ENCODE peak calls at places on chromosomes 6 and 20, in seven cellular contexts. One of them, this sample, is unnamed.
A peak's percentile ranks its signal among the peaks of the same experiment; 100 is the strongest.

GRCh38 chr6:152143359-152143758 is 335.9 kb downstream of the ESR1 start:
- DNase-seq in heart right ventricle: no peak
- DNase-seq in fibroblast of lung: no peak
- DNase-seq in cardiac fibroblast: no peak
- DNase-seq in tibial artery: no peak
- DNase-seq in GM23338: no peak
- DNase-seq in kidney: no peak
- DNase-seq in this sample: no peak

GRCh38 chr6:166465671-166466087 is 82.9 kb upstream of the MPC1 start:
- DNase-seq in heart right ventricle: peak; percentile 38
- DNase-seq in fibroblast of lung: peak; percentile 53
- DNase-seq in cardiac fibroblast: peak; percentile 61
- DNase-seq in tibial artery: no peak
- DNase-seq in GM23338: no peak
- DNase-seq in kidney: peak; percentile 72
- DNase-seq in this sample: no peak

GRCh38 chr6:135990855-135991464 is 139.5 kb downstream of the PDE7B start:
- DNase-seq in heart right ventricle: no peak
- DNase-seq in fibroblast of lung: no peak
- DNase-seq in cardiac fibroblast: no peak
- DNase-seq in tibial artery: no peak
- DNase-seq in GM23338: no peak
- DNase-seq in kidney: no peak
- DNase-seq in this sample: no peak

GRCh38 chr20:8473459-8473858 is 341.4 kb downstream of the PLCB1 start:
- DNase-seq in heart right ventricle: peak; percentile 4
- DNase-seq in fibroblast of lung: peak; percentile 40
- DNase-seq in cardiac fibroblast: no peak
- DNase-seq in tibial artery: no peak
- DNase-seq in GM23338: no peak
- DNase-seq in kidney: no peak
- DNase-seq in this sample: peak; percentile 1

GRCh38 chr20:37990571-37991151 is 42.6 kb downstream of the TTI1 start:
- DNase-seq in heart right ventricle: peak; percentile 64
- DNase-seq in fibroblast of lung: peak; percentile 86
- DNase-seq in cardiac fibroblast: peak; percentile 88
- DNase-seq in tibial artery: no peak
- DNase-seq in GM23338: no peak
- DNase-seq in kidney: peak; percentile 85
- DNase-seq in this sample: peak; percentile 33

GRCh38 chr20:40435146-40435545 is 253.9 kb downstream of the MAFB start:
- DNase-seq in heart right ventricle: no peak
- DNase-seq in fibroblast of lung: no peak
- DNase-seq in cardiac fibroblast: no peak
- DNase-seq in tibial artery: no peak
- DNase-seq in GM23338: no peak
- DNase-seq in kidney: no peak
- DNase-seq in this sample: no peak

GRCh38 chr6:170439366-170440351 is 113.4 kb downstream of the PSMB1 start:
- DNase-seq in heart right ventricle: no peak
- DNase-seq in fibroblast of lung: peak; percentile 17
- DNase-seq in cardiac fibroblast: peak; percentile 29
- DNase-seq in tibial artery: no peak
- DNase-seq in GM23338: no peak
- DNase-seq in kidney: no peak
- DNase-seq in this sample: no peak

GRCh38 chr6:7920425-7920824 is 9.8 kb upstream of the TXNDC5 start:
- DNase-seq in heart right ventricle: no peak
- DNase-seq in fibroblast of lung: no peak
- DNase-seq in cardiac fibroblast: no peak
- DNase-seq in tibial artery: no peak
- DNase-seq in GM23338: no peak
- DNase-seq in kidney: no peak
- DNase-seq in this sample: no peak

GRCh38 chr20:35008411-35009342 is 53.0 kb downstream of the MYH7B start:
- DNase-seq in heart right ventricle: no peak
- DNase-seq in fibroblast of lung: no peak
- DNase-seq in cardiac fibroblast: no peak
- DNase-seq in tibial artery: peak; percentile 85
- DNase-seq in GM23338: no peak
- DNase-seq in kidney: no peak
- DNase-seq in this sample: no peak

GRCh38 chr6:15588966-15589634 is 73.7 kb downstream of the DTNBP1 start:
- DNase-seq in heart right ventricle: no peak
- DNase-seq in fibroblast of lung: peak; percentile 63
- DNase-seq in cardiac fibroblast: peak; percentile 61
- DNase-seq in tibial artery: no peak
- DNase-seq in GM23338: no peak
- DNase-seq in kidney: no peak
- DNase-seq in this sample: peak; percentile 52

GRCh38 chr6:150027806-150028565 is 2.7 kb upstream of the RAET1L start:
- DNase-seq in heart right ventricle: no peak
- DNase-seq in fibroblast of lung: no peak
- DNase-seq in cardiac fibroblast: no peak
- DNase-seq in tibial artery: no peak
- DNase-seq in GM23338: no peak
- DNase-seq in kidney: no peak
- DNase-seq in this sample: no peak

GRCh38 chr6:150024646-150025155 is 631 bp downstream of the RAET1L start:
- DNase-seq in heart right ventricle: no peak
- DNase-seq in fibroblast of lung: no peak
- DNase-seq in cardiac fibroblast: no peak
- DNase-seq in tibial artery: no peak
- DNase-seq in GM23338: no peak
- DNase-seq in kidney: no peak
- DNase-seq in this sample: no peak

GRCh38 chr6:150028799-150029198 is 3.5 kb upstream of the RAET1L start:
- DNase-seq in heart right ventricle: no peak
- DNase-seq in fibroblast of lung: no peak
- DNase-seq in cardiac fibroblast: no peak
- DNase-seq in tibial artery: no peak
- DNase-seq in GM23338: no peak
- DNase-seq in kidney: no peak
- DNase-seq in this sample: no peak

GRCh38 chr6:150026976-150027805 is 1.9 kb upstream of the RAET1L start:
- DNase-seq in heart right ventricle: no peak
- DNase-seq in fibroblast of lung: no peak
- DNase-seq in cardiac fibroblast: no peak
- DNase-seq in tibial artery: no peak
- DNase-seq in GM23338: no peak
- DNase-seq in kidney: no peak
- DNase-seq in this sample: no peak

DNA sequence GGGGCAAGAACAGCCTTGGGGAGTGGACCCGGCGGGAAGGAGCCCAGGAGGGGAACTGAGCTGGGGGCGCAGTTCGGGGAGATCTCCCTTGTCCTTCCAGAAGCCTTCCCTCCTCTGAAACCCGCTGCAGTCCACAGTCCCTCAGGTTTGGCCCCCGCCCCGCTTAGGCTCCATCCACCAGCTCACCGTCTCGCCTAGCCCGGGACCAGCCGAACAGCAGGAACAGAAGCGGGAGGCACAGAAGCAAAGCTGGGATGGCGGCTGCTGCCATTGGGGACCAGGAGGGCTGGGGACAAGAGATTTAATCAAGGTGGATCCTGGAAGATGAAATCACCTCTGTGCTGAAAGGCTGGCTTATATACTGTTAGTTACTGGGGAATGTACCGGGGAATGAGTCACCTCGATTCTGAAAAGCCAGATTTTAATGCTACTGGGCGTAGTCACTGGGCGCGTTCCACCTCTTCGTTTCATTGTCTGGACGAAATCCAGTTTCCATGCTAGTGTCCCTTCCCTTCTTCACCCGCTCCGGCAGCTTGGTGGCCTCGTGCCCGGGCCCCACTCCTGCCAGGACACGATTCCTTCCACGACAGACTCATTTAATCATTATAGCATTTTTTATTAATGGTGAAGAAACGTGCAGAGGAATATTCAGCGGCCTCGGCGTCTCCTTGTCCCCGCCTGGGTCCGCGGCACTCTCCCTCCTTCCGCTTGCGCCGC is at the start of gene RAET1L:
- DNase-seq in heart right ventricle: peak; percentile 25
- DNase-seq in fibroblast of lung: peak; percentile 70
- DNase-seq in cardiac fibroblast: peak; percentile 73
- DNase-seq in tibial artery: no peak
- DNase-seq in GM23338: peak; percentile 43
- DNase-seq in kidney: peak; percentile 89
- DNase-seq in this sample: peak; percentile 7
- H3K4me3 ChIP-seq in heart right ventricle: peak within 1 kb of the TSS; percentile 26
- H3K4me3 ChIP-seq in fibroblast of lung: peak within 1 kb of the TSS; percentile 46
- H3K4me3 ChIP-seq in cardiac fibroblast: peak within 1 kb of the TSS; percentile 23
- H3K4me3 ChIP-seq in tibial artery: peak within 1 kb of the TSS; percentile 21
- H3K4me3 ChIP-seq in GM23338: peak within 1 kb of the TSS; percentile 62
- H3K4me3 ChIP-seq in kidney: no peak within 1 kb of the TSS
- H3K4me3 ChIP-seq in this sample: peak within 1 kb of the TSS; percentile 36

GRCh38 chr6:133953634-133954415 is 801 bp downstream of the TBPL1 start:
- DNase-seq in heart right ventricle: no peak
- DNase-seq in fibroblast of lung: no peak
- DNase-seq in cardiac fibroblast: no peak
- DNase-seq in tibial artery: no peak
- DNase-seq in GM23338: peak; percentile 34
- DNase-seq in kidney: no peak
- DNase-seq in this sample: no peak

GRCh38 chr6:133952815-133953633 is at the start of gene TBPL1:
- DNase-seq in heart right ventricle: peak; percentile 97
- DNase-seq in fibroblast of lung: peak; percentile 96
- DNase-seq in cardiac fibroblast: peak; percentile 98
- DNase-seq in tibial artery: peak; percentile 98
- DNase-seq in GM23338: peak; percentile 97
- DNase-seq in kidney: peak; percentile 98
- DNase-seq in this sample: peak; percentile 93

GRCh38 chr6:133948472-133948871 is 4.6 kb upstream of the TBPL1 start:
- DNase-seq in heart right ventricle: no peak
- DNase-seq in fibroblast of lung: no peak
- DNase-seq in cardiac fibroblast: no peak
- DNase-seq in tibial artery: no peak
- DNase-seq in GM23338: no peak
- DNase-seq in kidney: no peak
- DNase-seq in this sample: no peak

GRCh38 chr6:133951881-133952814 is 876 bp upstream of the TBPL1 start:
- DNase-seq in heart right ventricle: peak; percentile 71
- DNase-seq in fibroblast of lung: peak; percentile 75
- DNase-seq in cardiac fibroblast: peak; percentile 84
- DNase-seq in tibial artery: peak; percentile 85
- DNase-seq in GM23338: peak; percentile 79
- DNase-seq in kidney: peak; percentile 87
- DNase-seq in this sample: peak; percentile 34

DNA sequence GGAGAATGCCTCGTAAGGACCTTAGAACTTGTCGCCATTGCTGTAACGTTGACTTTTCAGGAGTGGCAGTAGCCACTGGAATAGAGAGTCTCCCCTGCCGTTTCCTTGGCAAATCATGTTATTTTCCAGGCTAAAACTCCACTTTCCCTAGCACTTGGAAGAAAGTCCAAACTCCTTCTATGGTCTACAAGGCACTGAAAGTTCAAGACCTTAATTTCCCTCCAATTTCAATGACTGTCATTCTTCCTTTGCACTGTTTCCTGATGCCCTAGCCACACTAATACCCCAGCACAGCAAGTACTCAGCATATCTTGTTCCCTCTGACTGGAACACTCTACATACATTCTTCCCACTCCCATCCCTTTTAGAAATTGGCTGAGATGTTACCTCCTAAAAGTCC is 1.8 kb upstream of the TBPL1 start:
- DNase-seq in heart right ventricle: no peak
- DNase-seq in fibroblast of lung: no peak
- DNase-seq in cardiac fibroblast: no peak
- DNase-seq in tibial artery: no peak
- DNase-seq in GM23338: no peak
- DNase-seq in kidney: no peak
- DNase-seq in this sample: no peak
- H3K4me3 ChIP-seq in heart right ventricle: peak overlapping the region; percentile 93
- H3K4me3 ChIP-seq in fibroblast of lung: peak overlapping the region; percentile 94
- H3K4me3 ChIP-seq in cardiac fibroblast: peak overlapping the region; percentile 91
- H3K4me3 ChIP-seq in tibial artery: peak overlapping the region; percentile 100
- H3K4me3 ChIP-seq in GM23338: peak overlapping the region; percentile 57
- H3K4me3 ChIP-seq in kidney: peak overlapping the region; percentile 98
- H3K4me3 ChIP-seq in this sample: peak overlapping the region; percentile 90

DNA sequence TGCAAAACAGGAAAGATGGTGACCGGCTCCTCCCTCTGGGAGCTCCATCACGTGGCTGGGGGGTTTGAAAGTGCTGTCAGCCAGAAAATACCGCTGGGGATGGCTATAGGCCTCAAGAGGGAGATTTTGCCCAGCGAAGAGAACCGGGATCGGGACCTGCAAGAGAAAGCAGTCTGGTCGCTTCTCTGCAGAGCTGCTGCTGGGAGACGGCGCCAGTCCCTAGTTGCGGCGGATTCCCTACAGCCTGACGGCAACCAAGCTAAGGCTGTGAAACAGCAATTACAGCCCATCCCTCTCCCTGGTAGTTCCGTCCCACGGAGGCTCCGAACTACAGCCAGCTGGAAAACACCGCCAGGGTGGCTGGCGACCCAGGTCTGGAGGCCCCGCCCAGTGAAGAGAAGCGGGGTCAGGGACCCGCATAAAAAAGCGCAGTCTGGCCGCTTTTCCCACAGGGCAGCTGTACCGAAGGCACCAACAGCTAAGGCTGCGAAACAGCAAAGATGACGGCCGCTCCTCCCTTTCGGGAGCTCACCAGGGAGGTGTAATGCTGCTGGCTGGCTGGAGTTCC is 238.1 kb upstream of the IRAK1BP1 start:
- DNase-seq in heart right ventricle: no peak
- DNase-seq in fibroblast of lung: peak; percentile 34
- DNase-seq in cardiac fibroblast: peak; percentile 53
- DNase-seq in tibial artery: no peak
- DNase-seq in GM23338: peak; percentile 72
- DNase-seq in kidney: peak; percentile 68
- DNase-seq in this sample: no peak
- H3K4me3 ChIP-seq in heart right ventricle: peak overlapping the region; percentile 34
- H3K4me3 ChIP-seq in fibroblast of lung: peak overlapping the region; percentile 37
- H3K4me3 ChIP-seq in cardiac fibroblast: peak overlapping the region; percentile 46
- H3K4me3 ChIP-seq in tibial artery: peak overlapping the region; percentile 46
- H3K4me3 ChIP-seq in GM23338: peak overlapping the region; percentile 49
- H3K4me3 ChIP-seq in kidney: peak overlapping the region; percentile 55
- H3K4me3 ChIP-seq in this sample: peak overlapping the region; percentile 34

GRCh38 chr6:1604991-1605821 is 4.5 kb upstream of the FOXC1 start:
- DNase-seq in heart right ventricle: no peak
- DNase-seq in fibroblast of lung: no peak
- DNase-seq in cardiac fibroblast: no peak
- DNase-seq in tibial artery: peak; percentile 75
- DNase-seq in GM23338: peak; percentile 58
- DNase-seq in kidney: peak; percentile 78
- DNase-seq in this sample: no peak

GRCh38 chr6:1602356-1602713 is 7.4 kb upstream of the FOXC1 start:
- DNase-seq in heart right ventricle: no peak
- DNase-seq in fibroblast of lung: no peak
- DNase-seq in cardiac fibroblast: no peak
- DNase-seq in tibial artery: no peak
- DNase-seq in GM23338: no peak
- DNase-seq in kidney: no peak
- DNase-seq in this sample: no peak

GRCh38 chr6:1603708-1604346 is 5.9 kb upstream of the FOXC1 start:
- DNase-seq in heart right ventricle: no peak
- DNase-seq in fibroblast of lung: no peak
- DNase-seq in cardiac fibroblast: no peak
- DNase-seq in tibial artery: no peak
- DNase-seq in GM23338: peak; percentile 69
- DNase-seq in kidney: peak; percentile 56
- DNase-seq in this sample: no peak

GRCh38 chr6:1605822-1606532 is 3.7 kb upstream of the FOXC1 start:
- DNase-seq in heart right ventricle: no peak
- DNase-seq in fibroblast of lung: no peak
- DNase-seq in cardiac fibroblast: no peak
- DNase-seq in tibial artery: peak; percentile 71
- DNase-seq in GM23338: peak; percentile 43
- DNase-seq in kidney: peak; percentile 54
- DNase-seq in this sample: no peak

GRCh38 chr6:1604347-1604990 is 5.2 kb upstream of the FOXC1 start:
- DNase-seq in heart right ventricle: no peak
- DNase-seq in fibroblast of lung: no peak
- DNase-seq in cardiac fibroblast: peak; percentile 49
- DNase-seq in tibial artery: peak; percentile 89
- DNase-seq in GM23338: peak; percentile 89
- DNase-seq in kidney: peak; percentile 87
- DNase-seq in this sample: no peak
- H3K4me3 ChIP-seq in heart right ventricle: peak overlapping the region; percentile 58
- H3K4me3 ChIP-seq in fibroblast of lung: no peak overlapping the region
- H3K4me3 ChIP-seq in cardiac fibroblast: peak overlapping the region; percentile 34
- H3K4me3 ChIP-seq in tibial artery: peak overlapping the region; percentile 91
- H3K4me3 ChIP-seq in GM23338: peak overlapping the region; percentile 53
- H3K4me3 ChIP-seq in kidney: peak overlapping the region; percentile 49
- H3K4me3 ChIP-seq in this sample: peak overlapping the region; percentile 40